ENCODE peak calls at places on chromosomes 4 and X, in ten cellular contexts. One of them, this sample, is unnamed.

GRCh38 chr4:162911349-162911748 is 255.3 kb downstream of the NAF1 start:
- DNase-seq in SK-N-SH: no peak
- DNase-seq in esophagus muscularis mucosa: no peak
- DNase-seq in spleen: no peak
- DNase-seq in stomach: no peak
- DNase-seq in GM23338: no peak
- DNase-seq in suprapubic skin: no peak
- DNase-seq in GM12891: no peak
- DNase-seq in prostate gland: no peak
- DNase-seq in K562: no peak
- DNase-seq in this sample: no peak

GRCh38 chr4:83219344-83219990 is 65.1 kb downstream of the COQ2 start:
- DNase-seq in SK-N-SH: no peak
- DNase-seq in esophagus muscularis mucosa: peak; percentile 91
- DNase-seq in spleen: peak; percentile 82
- DNase-seq in stomach: peak; percentile 33
- DNase-seq in GM23338: no peak
- DNase-seq in suprapubic skin: no peak
- DNase-seq in GM12891: no peak
- DNase-seq in prostate gland: peak; percentile 58
- DNase-seq in K562: no peak
- DNase-seq in this sample: no peak

GRCh38 chrX:20260885-20261284 is 5.8 kb downstream of the RPS6KA3 start:
- DNase-seq in SK-N-SH: no peak
- DNase-seq in esophagus muscularis mucosa: no peak
- DNase-seq in spleen: no peak
- DNase-seq in stomach: no peak
- DNase-seq in GM23338: no peak
- DNase-seq in suprapubic skin: no peak
- DNase-seq in GM12891: no peak
- DNase-seq in prostate gland: no peak
- DNase-seq in K562: no peak
- DNase-seq in this sample: no peak

GRCh38 chr4:171202908-171203307 is 610.3 kb upstream of the GALNTL6 start:
- DNase-seq in SK-N-SH: no peak
- DNase-seq in esophagus muscularis mucosa: no peak
- DNase-seq in spleen: no peak
- DNase-seq in stomach: no peak
- DNase-seq in GM23338: no peak
- DNase-seq in suprapubic skin: no peak
- DNase-seq in GM12891: no peak
- DNase-seq in prostate gland: no peak
- DNase-seq in K562: no peak
- DNase-seq in this sample: no peak

GRCh38 chr4:11428701-11429571 is at the start of gene HS3ST1:
- DNase-seq in SK-N-SH: peak; percentile 38
- DNase-seq in esophagus muscularis mucosa: peak; percentile 92
- DNase-seq in spleen: peak; percentile 95
- DNase-seq in stomach: peak; percentile 90
- DNase-seq in GM23338: peak; percentile 91
- DNase-seq in suprapubic skin: peak; percentile 86
- DNase-seq in GM12891: peak; percentile 67
- DNase-seq in prostate gland: peak; percentile 83
- DNase-seq in K562: no peak
- DNase-seq in this sample: no peak

GRCh38 chr4:2694691-2695090 is 61.4 kb downstream of the TNIP2 start:
- DNase-seq in SK-N-SH: no peak
- DNase-seq in esophagus muscularis mucosa: no peak
- DNase-seq in spleen: no peak
- DNase-seq in stomach: no peak
- DNase-seq in GM23338: no peak
- DNase-seq in suprapubic skin: no peak
- DNase-seq in GM12891: no peak
- DNase-seq in prostate gland: no peak
- DNase-seq in K562: no peak
- DNase-seq in this sample: no peak

GRCh38 chrX:13694359-13694758 is 5.4 kb downstream of the RAB9A start:
- DNase-seq in SK-N-SH: no peak
- DNase-seq in esophagus muscularis mucosa: no peak
- DNase-seq in spleen: no peak
- DNase-seq in stomach: no peak
- DNase-seq in GM23338: no peak
- DNase-seq in suprapubic skin: no peak
- DNase-seq in GM12891: no peak
- DNase-seq in prostate gland: no peak
- DNase-seq in K562: no peak
- DNase-seq in this sample: no peak

GRCh38 chrX:104621781-104622180 is 55.8 kb downstream of the IL1RAPL2 start:
- DNase-seq in SK-N-SH: no peak
- DNase-seq in esophagus muscularis mucosa: no peak
- DNase-seq in spleen: no peak
- DNase-seq in stomach: no peak
- DNase-seq in GM23338: no peak
- DNase-seq in suprapubic skin: no peak
- DNase-seq in GM12891: no peak
- DNase-seq in prostate gland: no peak
- DNase-seq in K562: no peak
- DNase-seq in this sample: no peak

GRCh38 chr4:70183168-70183939 is 12.2 kb upstream of the ODAM start:
- DNase-seq in SK-N-SH: peak; percentile 3
- DNase-seq in esophagus muscularis mucosa: no peak
- DNase-seq in spleen: no peak
- DNase-seq in stomach: peak; percentile 28
- DNase-seq in GM23338: peak; percentile 83
- DNase-seq in suprapubic skin: no peak
- DNase-seq in GM12891: no peak
- DNase-seq in prostate gland: no peak
- DNase-seq in K562: peak; percentile 8
- DNase-seq in this sample: no peak

GRCh38 chr4:8343051-8343966 is 73.8 kb downstream of the HTRA3 start:
- DNase-seq in SK-N-SH: no peak
- DNase-seq in esophagus muscularis mucosa: no peak
- DNase-seq in spleen: no peak
- DNase-seq in stomach: peak; percentile 26
- DNase-seq in GM23338: no peak
- DNase-seq in suprapubic skin: peak; percentile 59
- DNase-seq in GM12891: no peak
- DNase-seq in prostate gland: no peak
- DNase-seq in K562: no peak
- DNase-seq in this sample: peak; percentile 85

DNA sequence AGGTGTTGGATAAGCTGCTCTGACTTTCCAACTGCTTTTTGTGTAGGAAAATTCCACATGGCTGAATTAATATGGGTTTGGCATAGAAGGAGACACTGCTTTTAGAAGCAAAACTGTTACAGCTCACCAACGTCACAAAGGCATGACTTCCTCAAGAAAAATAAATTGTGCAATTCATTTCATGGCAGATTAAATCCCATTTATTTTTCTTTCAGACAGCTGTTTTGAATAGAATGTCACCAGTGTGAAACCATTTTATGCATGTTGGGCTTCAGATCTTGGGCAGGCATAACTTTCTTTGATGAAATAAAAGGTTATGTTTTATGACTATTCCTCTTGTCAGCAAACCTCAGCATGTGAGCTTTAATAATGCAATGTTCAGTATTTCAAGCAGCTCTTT is 542.8 kb downstream of the GALNTL6 start:
- DNase-seq in SK-N-SH: no peak
- DNase-seq in esophagus muscularis mucosa: no peak
- DNase-seq in spleen: no peak
- DNase-seq in stomach: no peak
- DNase-seq in GM23338: no peak
- DNase-seq in suprapubic skin: no peak
- DNase-seq in GM12891: no peak
- DNase-seq in prostate gland: no peak
- DNase-seq in K562: no peak
- DNase-seq in this sample: no peak
- TF ChIP-seq POLR2AphosphoS5 in SK-N-SH: no peak
- TF ChIP-seq POLR2AphosphoS5 in esophagus muscularis mucosa: no peak
- TF ChIP-seq POLR2AphosphoS5 in spleen: no peak
- TF ChIP-seq POLR2AphosphoS5 in stomach: no peak
- TF ChIP-seq POLR2AphosphoS5 in GM23338: no peak
- TF ChIP-seq POLR2AphosphoS5 in suprapubic skin: no peak
- TF ChIP-seq POLR2AphosphoS5 in GM12891: no peak
- TF ChIP-seq POLR2AphosphoS5 in prostate gland: peak; percentile 7
- TF ChIP-seq POLR2AphosphoS5 in K562: no peak
- TF ChIP-seq POLR2AphosphoS5 in this sample: no peak

GRCh38 chrX:12309733-12310054 is 171.4 kb downstream of the FRMPD4 start:
- DNase-seq in SK-N-SH: no peak
- DNase-seq in esophagus muscularis mucosa: no peak
- DNase-seq in spleen: no peak
- DNase-seq in stomach: no peak
- DNase-seq in GM23338: peak; percentile 17
- DNase-seq in suprapubic skin: no peak
- DNase-seq in GM12891: no peak
- DNase-seq in prostate gland: no peak
- DNase-seq in K562: no peak
- DNase-seq in this sample: no peak

GRCh38 chrX:12309040-12309732 is 170.9 kb downstream of the FRMPD4 start:
- DNase-seq in SK-N-SH: no peak
- DNase-seq in esophagus muscularis mucosa: no peak
- DNase-seq in spleen: no peak
- DNase-seq in stomach: no peak
- DNase-seq in GM23338: no peak
- DNase-seq in suprapubic skin: no peak
- DNase-seq in GM12891: no peak
- DNase-seq in prostate gland: no peak
- DNase-seq in K562: no peak
- DNase-seq in this sample: no peak

GRCh38 chrX:12307961-12308360 is 169.7 kb downstream of the FRMPD4 start:
- DNase-seq in SK-N-SH: no peak
- DNase-seq in esophagus muscularis mucosa: no peak
- DNase-seq in spleen: no peak
- DNase-seq in stomach: no peak
- DNase-seq in GM23338: no peak
- DNase-seq in suprapubic skin: no peak
- DNase-seq in GM12891: no peak
- DNase-seq in prostate gland: no peak
- DNase-seq in K562: no peak
- DNase-seq in this sample: no peak

GRCh38 chrX:12304261-12304660 is 166.0 kb downstream of the FRMPD4 start:
- DNase-seq in SK-N-SH: no peak
- DNase-seq in esophagus muscularis mucosa: no peak
- DNase-seq in spleen: no peak
- DNase-seq in stomach: no peak
- DNase-seq in GM23338: no peak
- DNase-seq in suprapubic skin: no peak
- DNase-seq in GM12891: no peak
- DNase-seq in prostate gland: no peak
- DNase-seq in K562: no peak
- DNase-seq in this sample: no peak

DNA sequence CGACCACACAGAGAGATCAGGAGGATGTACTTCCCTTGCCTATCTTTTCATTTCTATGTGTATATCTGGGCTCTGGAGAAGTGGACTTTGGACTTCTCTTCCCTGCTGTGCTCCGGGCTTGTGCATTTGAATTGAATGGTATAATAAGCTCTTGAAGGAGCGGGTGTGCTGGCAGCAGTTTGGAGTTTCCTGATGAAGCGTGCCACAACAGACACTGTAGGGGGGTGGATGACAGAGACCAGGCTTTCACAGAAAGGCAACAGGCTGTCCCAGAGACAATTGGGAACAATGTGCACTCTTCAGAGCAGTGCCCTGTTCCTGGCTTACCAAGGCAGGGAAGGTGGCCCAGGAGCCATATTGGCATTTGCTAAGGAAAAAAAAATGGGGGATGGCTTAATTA is 170.1 kb downstream of the FRMPD4 start:
- DNase-seq in SK-N-SH: no peak
- DNase-seq in esophagus muscularis mucosa: no peak
- DNase-seq in spleen: no peak
- DNase-seq in stomach: no peak
- DNase-seq in GM23338: no peak
- DNase-seq in suprapubic skin: no peak
- DNase-seq in GM12891: no peak
- DNase-seq in prostate gland: no peak
- DNase-seq in K562: no peak
- DNase-seq in this sample: no peak
- TF ChIP-seq POLR2AphosphoS5 in SK-N-SH: no peak
- TF ChIP-seq POLR2AphosphoS5 in esophagus muscularis mucosa: no peak
- TF ChIP-seq POLR2AphosphoS5 in spleen: no peak
- TF ChIP-seq POLR2AphosphoS5 in stomach: no peak
- TF ChIP-seq POLR2AphosphoS5 in GM23338: no peak
- TF ChIP-seq POLR2AphosphoS5 in suprapubic skin: no peak
- TF ChIP-seq POLR2AphosphoS5 in GM12891: no peak
- TF ChIP-seq POLR2AphosphoS5 in prostate gland: no peak
- TF ChIP-seq POLR2AphosphoS5 in K562: no peak
- TF ChIP-seq POLR2AphosphoS5 in this sample: no peak

GRCh38 chr4:76640252-76640925 is 205.4 kb downstream of the SHROOM3 start:
- DNase-seq in SK-N-SH: no peak
- DNase-seq in esophagus muscularis mucosa: no peak
- DNase-seq in spleen: no peak
- DNase-seq in stomach: peak; percentile 75
- DNase-seq in GM23338: peak; percentile 29
- DNase-seq in suprapubic skin: no peak
- DNase-seq in GM12891: no peak
- DNase-seq in prostate gland: no peak
- DNase-seq in K562: no peak
- DNase-seq in this sample: no peak
- TF ChIP-seq POLR2AphosphoS5 in SK-N-SH: no peak
- TF ChIP-seq POLR2AphosphoS5 in esophagus muscularis mucosa: no peak
- TF ChIP-seq POLR2AphosphoS5 in spleen: no peak
- TF ChIP-seq POLR2AphosphoS5 in stomach: no peak
- TF ChIP-seq POLR2AphosphoS5 in GM23338: no peak
- TF ChIP-seq POLR2AphosphoS5 in suprapubic skin: no peak
- TF ChIP-seq POLR2AphosphoS5 in GM12891: no peak
- TF ChIP-seq POLR2AphosphoS5 in prostate gland: no peak
- TF ChIP-seq POLR2AphosphoS5 in K562: no peak
- TF ChIP-seq POLR2AphosphoS5 in this sample: no peak

GRCh38 chr4:53130896-53131561 is 234.8 kb downstream of the SCFD2 start:
- DNase-seq in SK-N-SH: no peak
- DNase-seq in esophagus muscularis mucosa: no peak
- DNase-seq in spleen: no peak
- DNase-seq in stomach: no peak
- DNase-seq in GM23338: peak; percentile 12
- DNase-seq in suprapubic skin: no peak
- DNase-seq in GM12891: no peak
- DNase-seq in prostate gland: no peak
- DNase-seq in K562: no peak
- DNase-seq in this sample: no peak

GRCh38 chr4:53136954-53137353 is 228.9 kb downstream of the SCFD2 start:
- DNase-seq in SK-N-SH: no peak
- DNase-seq in esophagus muscularis mucosa: no peak
- DNase-seq in spleen: no peak
- DNase-seq in stomach: no peak
- DNase-seq in GM23338: no peak
- DNase-seq in suprapubic skin: no peak
- DNase-seq in GM12891: no peak
- DNase-seq in prostate gland: no peak
- DNase-seq in K562: no peak
- DNase-seq in this sample: no peak

GRCh38 chr4:53128959-53129358 is 236.9 kb downstream of the SCFD2 start:
- DNase-seq in SK-N-SH: no peak
- DNase-seq in esophagus muscularis mucosa: no peak
- DNase-seq in spleen: no peak
- DNase-seq in stomach: no peak
- DNase-seq in GM23338: no peak
- DNase-seq in suprapubic skin: no peak
- DNase-seq in GM12891: no peak
- DNase-seq in prostate gland: no peak
- DNase-seq in K562: no peak
- DNase-seq in this sample: no peak

GRCh38 chr4:53131562-53131925 is 234.3 kb downstream of the SCFD2 start:
- DNase-seq in SK-N-SH: no peak
- DNase-seq in esophagus muscularis mucosa: no peak
- DNase-seq in spleen: no peak
- DNase-seq in stomach: no peak
- DNase-seq in GM23338: no peak
- DNase-seq in suprapubic skin: no peak
- DNase-seq in GM12891: no peak
- DNase-seq in prostate gland: no peak
- DNase-seq in K562: no peak
- DNase-seq in this sample: no peak

GRCh38 chr4:53132117-53132889 is 233.6 kb downstream of the SCFD2 start:
- DNase-seq in SK-N-SH: no peak
- DNase-seq in esophagus muscularis mucosa: no peak
- DNase-seq in spleen: no peak
- DNase-seq in stomach: no peak
- DNase-seq in GM23338: no peak
- DNase-seq in suprapubic skin: no peak
- DNase-seq in GM12891: no peak
- DNase-seq in prostate gland: no peak
- DNase-seq in K562: no peak
- DNase-seq in this sample: no peak
- TF ChIP-seq POLR2AphosphoS5 in SK-N-SH: no peak
- TF ChIP-seq POLR2AphosphoS5 in esophagus muscularis mucosa: no peak
- TF ChIP-seq POLR2AphosphoS5 in spleen: no peak
- TF ChIP-seq POLR2AphosphoS5 in stomach: no peak
- TF ChIP-seq POLR2AphosphoS5 in GM23338: no peak
- TF ChIP-seq POLR2AphosphoS5 in suprapubic skin: no peak
- TF ChIP-seq POLR2AphosphoS5 in GM12891: no peak
- TF ChIP-seq POLR2AphosphoS5 in prostate gland: no peak
- TF ChIP-seq POLR2AphosphoS5 in K562: no peak
- TF ChIP-seq POLR2AphosphoS5 in this sample: no peak